ENCODE peak calls at places on chromosomes 4 and X, in eight cellular contexts. V is CD4-positive, alpha-beta T cell; Q is lower leg skin; G is HEK293T; W is NT2/D1; M is epithelial cell of prostate; H is HCEC 1CT; X is heart right ventricle. C is an unnamed sample.

GRCh38 chr4:82611982-82612381 is 50.2 kb upstream of the TMEM150C start:
- DNase-seq in V (no peak), M (no peak), X (no peak), H (no peak), G (no peak), Q (no peak), W (no peak), C (no peak)

GRCh38 chr4:188206783-188207182 is 67.5 kb downstream of the TRIML1 start:
- DNase-seq in W (no peak), M (no peak), H (no peak), V (no peak), G (no peak), Q (no peak), X (no peak), C (no peak)

GRCh38 chrX:153973127-153974002 is 811 bp downstream of the TMEM187 start:
- DNase-seq in G (no peak), Q (no peak), V (no peak), X (no peak), H (no peak), M (no peak), W (no peak), C (peak; percentile 21)

GRCh38 chr4:68780232-68780631 is 35.6 kb upstream of the UGT2B10 start:
- DNase-seq in V (no peak), G (no peak), H (no peak), M (no peak), X (no peak), Q (no peak), W (no peak), C (no peak)

GRCh38 chrX:63421411-63421810 is 70.3 kb upstream of the SPIN4 start:
- DNase-seq in X (no peak), G (no peak), Q (no peak), V (no peak), M (no peak), H (no peak), W (no peak), C (no peak)

GRCh38 chr4:133802741-133803140 is 398.8 kb downstream of the PABPC4L start:
- DNase-seq in Q (no peak), M (no peak), X (no peak), G (no peak), W (no peak), H (peak; percentile 57), V (no peak), C (no peak)

GRCh38 chrX:45571453-45571852 is 370.8 kb upstream of the DIPK2B start:
- DNase-seq in X (no peak), W (peak; percentile 2), V (no peak), G (no peak), M (no peak), Q (no peak), H (no peak), C (no peak)

GRCh38 chr4:102625232-102625930 is 124.2 kb downstream of the NFKB1 start:
- DNase-seq in W (no peak), G (peak; percentile 25), Q (peak; percentile 81), H (peak; percentile 30), X (no peak), M (no peak), V (peak; percentile 53), C (peak; percentile 42)

GRCh38 chrX:53990201-53990600 is 54.1 kb downstream of the PHF8 start:
- DNase-seq in V (no peak), Q (no peak), X (no peak), G (no peak), W (no peak), H (no peak), M (no peak), C (no peak)

GRCh38 chr4:183898456-183898855 is 6.7 kb upstream of the STOX2 start:
- DNase-seq in W (no peak), V (no peak), H (no peak), M (no peak), Q (no peak), G (no peak), X (no peak), C (no peak)

GRCh38 chr4:61877893-61878292 is 677.8 kb downstream of the ADGRL3 start:
- DNase-seq in G (no peak), M (no peak), Q (no peak), H (no peak), V (no peak), X (no peak), W (no peak), C (no peak)

GRCh38 chrX:152635941-152636340 is 1.8 kb upstream of the GABRQ start:
- DNase-seq in H (peak; percentile 25), G (peak; percentile 60), W (no peak), X (peak; percentile 9), Q (no peak), V (no peak), M (peak; percentile 6), C (no peak)

GRCh38 chr4:166078383-166078782 is 205.3 kb downstream of the TLL1 start:
- DNase-seq in Q (no peak), V (no peak), W (no peak), M (no peak), X (no peak), H (peak; percentile 3), G (no peak), C (no peak)

GRCh38 chr4:142160509-142160908 is 524.1 kb downstream of the IL15 start:
- DNase-seq in M (no peak), W (no peak), H (no peak), X (no peak), G (no peak), Q (no peak), V (no peak), C (no peak)

GRCh38 chr4:143486314-143486713 is 27.2 kb upstream of the SMARCA5 start:
- DNase-seq in Q (no peak), G (no peak), V (no peak), X (no peak), M (no peak), H (no peak), W (no peak), C (no peak)

GRCh38 chr4:7291372-7292135 is 99.2 kb downstream of the SORCS2 start:
- DNase-seq in M (no peak), G (no peak), V (no peak), H (no peak), X (peak; percentile 79), W (no peak), Q (no peak), C (peak; percentile 32)

GRCh38 chrX:28586891-28587635 is at the start of gene IL1RAPL1:
- DNase-seq in X (no peak), M (no peak), W (no peak), Q (no peak), G (peak; percentile 16), V (no peak), H (peak; percentile 1), C (no peak)

GRCh38 chr4:105895324-105895608 is at the start of gene NPNT:
- DNase-seq in H (no peak), Q (no peak), W (no peak), V (no peak), M (no peak), G (peak; percentile 47), X (no peak), C (no peak)

GRCh38 chrX:46327229-46328081 is 217.8 kb downstream of the ZNF674 start:
- DNase-seq in X (peak; percentile 9), G (no peak), M (no peak), Q (no peak), H (no peak), V (no peak), W (peak; percentile 87), C (no peak)

GRCh38 chr4:16706251-16706650 is 192.2 kb downstream of the LDB2 start:
- DNase-seq in W (no peak), X (no peak), V (no peak), M (no peak), Q (no peak), H (no peak), G (no peak), C (no peak)

GRCh38 chr4:1348014-1348513 is 1.1 kb downstream of the UVSSA start:
- DNase-seq in W (no peak), G (no peak), V (no peak), X (no peak), Q (no peak), H (no peak), M (no peak), C (no peak)

GRCh38 chr4:143626134-143626859 is 74.2 kb downstream of the FREM3 start:
- DNase-seq in Q (peak; percentile 87), M (no peak), H (no peak), V (no peak), X (peak; percentile 82), W (no peak), G (no peak), C (peak; percentile 60)

GRCh38 chr4:89295415-89295927 is 12.1 kb downstream of the GPRIN3 start:
- DNase-seq in M (no peak), G (no peak), X (no peak), V (no peak), W (no peak), H (no peak), Q (no peak), C (no peak)

GRCh38 chr4:43843501-43843900 is 605.1 kb downstream of the KCTD8 start:
- DNase-seq in V (no peak), Q (no peak), X (no peak), G (no peak), M (no peak), H (no peak), W (no peak), C (no peak)

GRCh38 chrX:125998432-125998831 is 167.7 kb downstream of the DCAF12L2 start:
- DNase-seq in H (no peak), V (no peak), M (no peak), Q (no peak), W (no peak), G (peak; percentile 16), X (no peak), C (no peak)

GRCh38 chr4:173013232-173013932 is 155.2 kb upstream of the GALNT7 start:
- DNase-seq in X (peak; percentile 38), G (peak; percentile 44), H (peak; percentile 28), M (no peak), V (peak; percentile 38), W (no peak), Q (no peak), C (peak; percentile 51)

GRCh38 chr4:109879636-109880314 is 31.9 kb downstream of the LRIT3 start:
- DNase-seq in W (no peak), G (no peak), H (no peak), V (no peak), M (no peak), X (no peak), Q (no peak), C (no peak)

GRCh38 chrX:109537324-109537665 is 651 bp downstream of the NXT2 start:
- DNase-seq in H (peak; percentile 45), X (no peak), G (peak; percentile 24), W (no peak), Q (peak; percentile 85), V (no peak), M (peak; percentile 88), C (no peak)

GRCh38 chr4:55547461-55547770 is 707 bp upstream of the CLOCK start:
- DNase-seq in V (no peak), W (no peak), M (no peak), G (no peak), H (no peak), Q (no peak), X (no peak), C (peak; percentile 69)

GRCh38 chr4:86338989-86339388 is 20.9 kb downstream of the MAPK10 start:
- DNase-seq in H (peak; percentile 87), M (peak; percentile 55), G (no peak), W (peak; percentile 3), V (no peak), Q (no peak), X (peak; percentile 4), C (peak; percentile 19)

C was measured in ovary.